ENCODE peak calls at places on chromosomes 13 and 19, in ten cellular contexts. H, R, A, D, O, N, F, P, G and T are unnamed samples.

GRCh38 chr19:36528921-36529518 is 949 bp upstream of the ZNF260 start:
- DNase-seq in H (peak; percentile 12), R (no peak), A (no peak), D (no peak), O (no peak), N (no peak), F (peak; percentile 17), P (no peak), G (no peak), T (no peak)

GRCh38 chr19:5117421-5117820 is 148.5 kb downstream of the KDM4B start:
- DNase-seq in H (no peak), R (no peak), A (no peak), D (no peak), O (no peak), N (no peak), F (no peak), P (no peak), G (no peak), T (no peak)

GRCh38 chr19:42092350-42092749 is 16.4 kb downstream of the ZNF574 start:
- DNase-seq in H (peak; percentile 53), R (peak; percentile 65), A (peak; percentile 78), D (no peak), O (no peak), N (no peak), F (no peak), P (no peak), G (no peak), T (no peak)

GRCh38 chr13:24215732-24216131 is 55.2 kb downstream of the SPATA13 start:
- DNase-seq in H (peak; percentile 92), R (no peak), A (no peak), D (peak; percentile 47), O (peak; percentile 78), N (no peak), F (no peak), P (peak; percentile 55), G (peak; percentile 60), T (no peak)

GRCh38 chr13:38752726-38753125 is 65.8 kb downstream of the FREM2 start:
- DNase-seq in H (no peak), R (no peak), A (no peak), D (no peak), O (no peak), N (no peak), F (no peak), P (no peak), G (no peak), T (no peak)

GRCh38 chr19:18007939-18008673 is at the start of gene ARRDC2:
- DNase-seq in H (peak; percentile 94), R (peak; percentile 91), A (peak; percentile 97), D (peak; percentile 88), O (peak; percentile 92), N (peak; percentile 90), F (peak; percentile 95), P (peak; percentile 96), G (peak; percentile 87), T (peak; percentile 75)

GRCh38 chr19:43847884-43848283 is 20.8 kb downstream of the ZNF283 start:
- DNase-seq in H (no peak), R (no peak), A (no peak), D (no peak), O (no peak), N (no peak), F (no peak), P (no peak), G (no peak), T (no peak)

GRCh38 chr19:15372891-15373301 is 6.7 kb downstream of the AKAP8 start:
- DNase-seq in H (no peak), R (no peak), A (no peak), D (no peak), O (no peak), N (no peak), F (no peak), P (no peak), G (no peak), T (no peak)

GRCh38 chr13:24900507-24900906 is 136.5 kb downstream of the RNF17 start:
- DNase-seq in H (no peak), R (no peak), A (no peak), D (no peak), O (no peak), N (no peak), F (no peak), P (no peak), G (no peak), T (no peak)

GRCh38 chr19:31233288-31233687 is 115.9 kb downstream of the TSHZ3 start:
- DNase-seq in H (no peak), R (no peak), A (no peak), D (no peak), O (no peak), N (no peak), F (no peak), P (no peak), G (no peak), T (no peak)

GRCh38 chr19:31232871-31233270 is 116.4 kb downstream of the TSHZ3 start:
- DNase-seq in H (no peak), R (no peak), A (no peak), D (no peak), O (no peak), N (no peak), F (no peak), P (no peak), G (peak; percentile 96), T (no peak)

GRCh38 chr19:31235806-31236205 is 113.4 kb downstream of the TSHZ3 start:
- DNase-seq in H (no peak), R (no peak), A (no peak), D (no peak), O (no peak), N (no peak), F (no peak), P (no peak), G (no peak), T (no peak)

GRCh38 chr19:31231181-31231580 is 118.1 kb downstream of the TSHZ3 start:
- DNase-seq in H (no peak), R (no peak), A (no peak), D (no peak), O (no peak), N (no peak), F (no peak), P (no peak), G (peak; percentile 32), T (no peak)

DNA sequence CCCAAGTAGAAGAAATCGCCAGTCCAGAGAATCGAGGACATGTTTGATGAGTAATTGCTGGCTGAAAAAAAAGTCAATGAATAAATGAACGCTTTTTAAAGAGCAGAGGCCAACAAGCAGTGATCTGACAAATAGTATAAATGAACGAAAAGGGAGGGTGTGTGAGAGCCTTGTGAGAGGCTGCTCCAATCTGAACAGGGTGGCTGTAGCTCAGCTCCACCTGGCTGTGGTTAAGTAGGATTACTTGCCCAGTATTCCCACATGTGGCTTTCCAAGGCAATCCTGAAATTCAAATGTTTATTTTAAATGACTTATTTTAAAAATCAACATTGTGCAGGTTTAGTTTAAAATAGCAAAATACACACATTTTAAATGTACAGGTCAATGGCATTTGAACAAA is 117.0 kb downstream of the TSHZ3 start:
- DNase-seq in H (no peak), R (no peak), A (no peak), D (no peak), O (no peak), N (no peak), F (no peak), P (no peak), G (peak; percentile 72), T (no peak)
- TF ChIP-seq CTCF in H (no peak), R (peak; percentile 8), A (no peak), D (no peak), O (no peak), N (no peak), F (no peak), P (no peak), G (no peak), T (no peak)

DNA sequence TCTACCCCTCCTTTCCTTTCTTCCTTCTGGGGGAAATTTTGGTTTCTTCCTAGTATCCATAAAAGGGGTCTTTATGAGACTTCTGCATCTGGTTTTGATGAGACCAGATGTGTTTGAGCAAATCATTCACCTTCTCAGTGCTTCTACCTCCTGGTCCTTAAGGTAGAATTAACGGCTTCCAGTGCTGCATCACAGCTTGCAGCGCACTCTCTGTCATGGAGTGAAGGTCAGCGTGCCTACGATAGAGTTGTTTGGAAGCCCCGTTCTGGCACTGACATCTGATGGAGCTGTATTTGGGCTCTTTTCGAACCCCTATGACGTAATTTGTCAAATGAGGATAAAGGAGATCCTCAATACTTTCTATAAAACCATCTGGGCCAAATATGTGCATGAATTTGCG is 164.2 kb downstream of the MTUS2 start:
- DNase-seq in H (no peak), R (no peak), A (no peak), D (no peak), O (no peak), N (no peak), F (no peak), P (no peak), G (no peak), T (no peak)
- TF ChIP-seq POLR2A in H (no peak), R (no peak), A (no peak), D (no peak), O (no peak), N (no peak), F (no peak), P (no peak), G (no peak), T (no peak)

DNA sequence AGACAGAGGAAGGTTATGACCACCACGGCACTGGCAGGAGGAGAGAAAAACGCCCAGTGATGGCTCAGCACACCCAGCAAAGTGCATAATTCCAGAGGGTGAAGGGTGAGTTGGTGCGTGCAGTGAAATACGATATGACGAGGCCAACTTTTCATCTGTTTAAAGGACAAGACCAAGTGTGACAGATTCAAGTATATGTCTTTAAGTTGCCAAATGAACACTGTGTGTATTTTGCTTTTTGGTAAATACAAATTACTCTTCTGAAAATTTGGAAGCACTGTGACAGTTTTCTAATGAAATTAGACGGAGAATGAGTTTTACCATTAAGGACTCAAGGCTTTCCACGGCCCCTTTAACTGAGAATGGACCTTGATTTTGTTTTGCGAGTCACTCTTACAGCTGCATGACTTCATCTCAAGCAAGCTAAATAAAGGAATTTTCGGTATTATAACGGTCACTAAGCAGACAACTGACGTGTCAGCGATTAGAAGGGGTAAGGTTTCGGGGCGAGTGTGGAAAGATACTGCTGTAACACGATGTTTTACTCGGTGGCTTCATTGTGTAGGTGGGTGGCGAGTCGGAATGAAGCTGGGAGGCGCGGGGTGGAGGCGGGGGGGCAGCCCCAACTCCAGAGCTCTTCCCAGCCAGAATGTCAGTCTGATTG is 22.8 kb downstream of the COL4A2 start:
- DNase-seq in H (no peak), R (no peak), A (no peak), D (no peak), O (no peak), N (no peak), F (no peak), P (no peak), G (peak; percentile 93), T (no peak)
- H3K4me3 ChIP-seq in H (no peak overlapping the region), R (no peak overlapping the region), A (no peak overlapping the region), D (no peak overlapping the region), O (no peak overlapping the region), N (no peak overlapping the region), F (no peak overlapping the region), P (peak overlapping the region; percentile 8), G (peak overlapping the region; percentile 1), T (peak overlapping the region; percentile 25)

DNA sequence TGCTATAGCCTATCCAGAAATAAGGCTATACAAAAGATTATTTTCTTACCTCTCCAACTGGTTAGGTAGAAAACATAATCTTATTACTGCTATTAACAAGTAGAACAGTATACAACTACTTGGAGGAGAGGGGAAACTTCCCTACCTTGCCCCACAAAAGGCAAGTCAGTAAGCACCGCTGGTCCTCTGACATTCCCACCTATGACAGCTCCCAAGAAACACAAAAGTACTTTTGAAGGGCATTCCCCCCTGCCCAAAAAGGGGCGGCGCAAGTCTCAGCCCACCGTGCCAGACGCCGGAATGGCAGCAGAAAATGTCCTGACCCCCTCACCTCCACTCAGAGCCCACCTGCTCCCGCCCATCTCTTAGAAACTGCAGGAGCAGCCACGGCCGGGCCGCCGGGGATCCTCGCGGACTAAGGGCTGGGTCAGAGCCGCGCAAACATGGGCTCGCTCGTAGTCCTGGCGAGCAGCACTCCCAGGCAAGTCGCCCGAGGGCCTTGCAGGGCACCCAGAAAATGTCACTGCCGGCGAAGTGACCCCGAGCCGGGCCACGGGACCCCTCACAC is 430 bp downstream of the SUCLA2 start:
- DNase-seq in H (peak; percentile 41), R (peak; percentile 26), A (no peak), D (no peak), O (peak; percentile 21), N (no peak), F (no peak), P (peak; percentile 59), G (peak; percentile 2), T (no peak)
- TF ChIP-seq CTCF in H (no peak), R (no peak), A (no peak), D (no peak), O (no peak), N (no peak), F (no peak), P (no peak), G (no peak), T (no peak)